ENCODE peak calls at places on chromosomes 12 and 14, in nine cellular contexts. One of them, this sample, is unnamed.

GRCh38 chr14:61994589-61994988 is 232.4 kb downstream of the SNAPC1 start:
- DNase-seq in GM03348: no peak
- DNase-seq in HEK293T: no peak
- DNase-seq in M059J: no peak
- DNase-seq in non-pigmented ciliary epithelial cell: no peak
- DNase-seq in RPMI8226: no peak
- DNase-seq in GM20000: no peak
- DNase-seq in effector memory CD8-positive, alpha-beta T cell: no peak
- DNase-seq in caudate nucleus: no peak
- DNase-seq in this sample: no peak

GRCh38 chr12:64237382-64237781 is 15.3 kb upstream of the KICS2 start:
- DNase-seq in caudate nucleus: no peak
- DNase-seq in GM20000: no peak
- DNase-seq in non-pigmented ciliary epithelial cell: no peak
- DNase-seq in HEK293T: no peak
- DNase-seq in M059J: no peak
- DNase-seq in RPMI8226: no peak
- DNase-seq in effector memory CD8-positive, alpha-beta T cell: no peak
- DNase-seq in GM03348: no peak
- DNase-seq in this sample: no peak

GRCh38 chr14:93742761-93743160 is 45.5 kb downstream of the PRIMA1 start:
- DNase-seq in GM03348: no peak
- DNase-seq in non-pigmented ciliary epithelial cell: no peak
- DNase-seq in effector memory CD8-positive, alpha-beta T cell: no peak
- DNase-seq in caudate nucleus: no peak
- DNase-seq in GM20000: no peak
- DNase-seq in RPMI8226: no peak
- DNase-seq in M059J: no peak
- DNase-seq in HEK293T: no peak
- DNase-seq in this sample: no peak

GRCh38 chr12:65205886-65206285 is 36.5 kb downstream of the LEMD3 start:
- DNase-seq in caudate nucleus: no peak
- DNase-seq in GM20000: no peak
- DNase-seq in non-pigmented ciliary epithelial cell: no peak
- DNase-seq in M059J: no peak
- DNase-seq in RPMI8226: peak; percentile 81
- DNase-seq in HEK293T: no peak
- DNase-seq in GM03348: no peak
- DNase-seq in effector memory CD8-positive, alpha-beta T cell: no peak
- DNase-seq in this sample: no peak

GRCh38 chr14:22509751-22510300 is 79.2 kb downstream of the DAD1 start:
- DNase-seq in caudate nucleus: no peak
- DNase-seq in effector memory CD8-positive, alpha-beta T cell: no peak
- DNase-seq in HEK293T: no peak
- DNase-seq in non-pigmented ciliary epithelial cell: no peak
- DNase-seq in GM20000: no peak
- DNase-seq in RPMI8226: no peak
- DNase-seq in GM03348: no peak
- DNase-seq in M059J: no peak
- DNase-seq in this sample: no peak

GRCh38 chr14:66056926-66057552 is 429.1 kb upstream of the CCDC196 start:
- DNase-seq in caudate nucleus: no peak
- DNase-seq in effector memory CD8-positive, alpha-beta T cell: no peak
- DNase-seq in GM03348: no peak
- DNase-seq in non-pigmented ciliary epithelial cell: no peak
- DNase-seq in HEK293T: no peak
- DNase-seq in RPMI8226: no peak
- DNase-seq in GM20000: no peak
- DNase-seq in M059J: no peak
- DNase-seq in this sample: no peak

GRCh38 chr12:111451649-111452129 is 46.0 kb downstream of the SH2B3 start:
- DNase-seq in RPMI8226: peak; percentile 39
- DNase-seq in M059J: peak; percentile 55
- DNase-seq in GM03348: peak; percentile 67
- DNase-seq in effector memory CD8-positive, alpha-beta T cell: no peak
- DNase-seq in HEK293T: peak; percentile 52
- DNase-seq in GM20000: peak; percentile 42
- DNase-seq in caudate nucleus: no peak
- DNase-seq in non-pigmented ciliary epithelial cell: no peak
- DNase-seq in this sample: no peak

GRCh38 chr12:124938606-124939427 is 24.4 kb upstream of the UBC start:
- DNase-seq in M059J: peak; percentile 84
- DNase-seq in HEK293T: peak; percentile 36
- DNase-seq in non-pigmented ciliary epithelial cell: no peak
- DNase-seq in GM20000: peak; percentile 16
- DNase-seq in effector memory CD8-positive, alpha-beta T cell: peak; percentile 48
- DNase-seq in caudate nucleus: no peak
- DNase-seq in RPMI8226: peak; percentile 50
- DNase-seq in GM03348: peak; percentile 56
- DNase-seq in this sample: peak; percentile 32

GRCh38 chr12:40632933-40633332 is 59.3 kb upstream of the CNTN1 start:
- DNase-seq in GM03348: no peak
- DNase-seq in M059J: no peak
- DNase-seq in RPMI8226: no peak
- DNase-seq in HEK293T: no peak
- DNase-seq in effector memory CD8-positive, alpha-beta T cell: no peak
- DNase-seq in caudate nucleus: no peak
- DNase-seq in non-pigmented ciliary epithelial cell: no peak
- DNase-seq in GM20000: no peak
- DNase-seq in this sample: no peak

GRCh38 chr12:131620946-131621681 is 89.8 kb upstream of the SFSWAP start:
- DNase-seq in GM20000: no peak
- DNase-seq in caudate nucleus: peak; percentile 65
- DNase-seq in HEK293T: no peak
- DNase-seq in non-pigmented ciliary epithelial cell: no peak
- DNase-seq in GM03348: no peak
- DNase-seq in effector memory CD8-positive, alpha-beta T cell: no peak
- DNase-seq in RPMI8226: no peak
- DNase-seq in M059J: no peak
- DNase-seq in this sample: no peak

GRCh38 chr12:47910486-47910885 is 5.7 kb upstream of the VDR start:
- DNase-seq in effector memory CD8-positive, alpha-beta T cell: no peak
- DNase-seq in non-pigmented ciliary epithelial cell: no peak
- DNase-seq in HEK293T: no peak
- DNase-seq in GM03348: peak; percentile 70
- DNase-seq in caudate nucleus: no peak
- DNase-seq in GM20000: no peak
- DNase-seq in RPMI8226: no peak
- DNase-seq in M059J: peak; percentile 14
- DNase-seq in this sample: no peak

GRCh38 chr12:83996671-83997070 is 915.9 kb downstream of the SLC6A15 start:
- DNase-seq in HEK293T: no peak
- DNase-seq in GM20000: no peak
- DNase-seq in caudate nucleus: no peak
- DNase-seq in non-pigmented ciliary epithelial cell: no peak
- DNase-seq in GM03348: no peak
- DNase-seq in M059J: no peak
- DNase-seq in effector memory CD8-positive, alpha-beta T cell: no peak
- DNase-seq in RPMI8226: no peak
- DNase-seq in this sample: no peak

This sample was measured in activated T-helper 9 cell treated with anti-CD3 and anti-CD28 coated beads, Interleukin-2, amount 50 U/mL, for 16 hours.